ENCODE peak calls at places on chromosomes 16 and 17, in seven cellular contexts. P is cardiac muscle cell, A is heart left ventricle, D is ovary, O is A549, Q is left ventricle myocardium inferior, G is endodermal cell. F is an unnamed sample.

GRCh38 chr17:76434870-76435269 is 18.1 kb downstream of the UBE2O start:
- DNase-seq in P (no peak), G (no peak), A (peak; percentile 79), O (no peak), Q (no peak), D (no peak), F (no peak)

GRCh38 chr16:85752511-85753420 is 1.9 kb upstream of the C16orf74 start:
- DNase-seq in Q (peak; percentile 30), G (peak; percentile 88), A (no peak), O (no peak), D (peak; percentile 26), P (peak; percentile 62), F (no peak)

GRCh38 chr17:2412561-2413021 is 11.7 kb upstream of the MNT start:
- DNase-seq in D (peak; percentile 30), O (no peak), P (no peak), Q (no peak), G (peak; percentile 83), A (no peak), F (no peak)

GRCh38 chr17:65154770-65155589 is 17.8 kb downstream of the RGS9 start:
- DNase-seq in Q (no peak), D (no peak), A (no peak), P (no peak), G (no peak), O (peak; percentile 38), F (no peak)

GRCh38 chr17:50274142-50274944 is at the start of gene TMEM92:
- DNase-seq in G (peak; percentile 99), A (no peak), Q (no peak), D (peak; percentile 69), P (peak; percentile 88), O (peak; percentile 71), F (peak; percentile 79)

GRCh38 chr17:6435968-6436367 is 1.0 kb upstream of the AIPL1 start:
- DNase-seq in A (peak; percentile 44), Q (peak; percentile 29), P (peak; percentile 81), G (peak; percentile 94), O (peak; percentile 79), D (no peak), F (peak; percentile 49)

GRCh38 chr16:1631230-1631629 is 19.1 kb downstream of the CRAMP1 start:
- DNase-seq in G (no peak), A (no peak), Q (no peak), O (no peak), P (no peak), D (no peak), F (no peak)

GRCh38 chr16:67873435-67874146 is 739 bp downstream of the EDC4 start:
- DNase-seq in G (no peak), P (peak; percentile 43), O (no peak), A (no peak), D (no peak), Q (no peak), F (no peak)

GRCh38 chr17:50507871-50508572 is at the start of gene MYCBPAP:
- DNase-seq in D (peak; percentile 78), O (peak; percentile 83), Q (peak; percentile 86), P (peak; percentile 88), A (peak; percentile 86), G (peak; percentile 93), F (peak; percentile 66)

GRCh38 chr17:62178579-62178978 is 113.5 kb upstream of the MED13 start:
- DNase-seq in O (peak; percentile 47), A (no peak), G (no peak), D (no peak), P (no peak), Q (no peak), F (no peak)

GRCh38 chr17:11144358-11145233 is 96.4 kb upstream of the SHISA6 start:
- DNase-seq in O (peak; percentile 63), A (peak; percentile 36), Q (no peak), D (no peak), P (peak; percentile 75), G (peak; percentile 85), F (peak; percentile 33)

DNA sequence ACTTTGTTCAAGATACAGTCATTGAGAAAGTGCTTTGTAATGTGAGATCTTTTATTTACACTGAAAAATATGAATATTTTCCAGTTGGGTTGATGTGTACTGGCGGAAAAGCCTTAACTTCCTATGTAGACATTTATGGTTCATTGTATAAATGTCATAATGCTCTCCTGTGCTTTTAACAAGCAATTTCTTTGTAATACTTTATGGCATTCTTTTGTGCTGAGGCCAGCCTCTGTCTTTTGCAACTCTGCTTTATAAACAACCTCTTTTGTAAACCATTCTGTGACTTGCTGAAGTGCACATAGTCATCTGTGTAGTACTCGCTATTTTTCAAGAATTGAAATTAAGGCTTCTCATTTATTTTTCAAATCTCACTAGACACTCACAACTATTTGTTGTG is 291.2 kb downstream of the CDH11 start:
- DNase-seq in A (no peak), P (no peak), Q (no peak), D (no peak), G (no peak), O (no peak), F (no peak)
- TF ChIP-seq CTCF in A (no peak), P (no peak), Q (no peak), D (no peak), G (no peak), O (no peak), F (no peak)

GRCh38 chr16:3216263-3216640 is 18.7 kb downstream of the ZNF200 start:
- DNase-seq in A (no peak), P (no peak), Q (no peak), O (no peak), G (no peak), D (no peak), F (no peak)
- H3K4me1 ChIP-seq in A (no peaks in the 10 kb centered on the region), P (no peaks in the 10 kb centered on the region), Q (no peaks in the 10 kb centered on the region), O (no peaks in the 10 kb centered on the region), G (no peaks in the 10 kb centered on the region), D (no peaks in the 10 kb centered on the region), F (no peaks in the 10 kb centered on the region)

GRCh38 chr17:43367588-43368242 is 31.1 kb upstream of the ARL4D start:
- DNase-seq in D (peak; percentile 42), Q (no peak), P (peak; percentile 72), O (peak; percentile 92), G (peak; percentile 81), A (no peak), F (no peak)

GRCh38 chr17:43366809-43367587 is 31.8 kb upstream of the ARL4D start:
- DNase-seq in O (no peak), Q (no peak), D (peak; percentile 52), G (peak; percentile 76), P (no peak), A (no peak), F (no peak)

GRCh38 chr17:43363926-43364285 is 34.9 kb upstream of the ARL4D start:
- DNase-seq in Q (no peak), D (no peak), O (no peak), G (no peak), P (no peak), A (no peak), F (no peak)

GRCh38 chr17:43363181-43363925 is 35.4 kb upstream of the ARL4D start:
- DNase-seq in P (no peak), Q (no peak), A (no peak), G (peak; percentile 56), D (no peak), O (no peak), F (no peak)

GRCh38 chr17:43365356-43365755 is 33.4 kb upstream of the ARL4D start:
- DNase-seq in A (no peak), P (no peak), D (no peak), O (peak; percentile 44), Q (no peak), G (no peak), F (no peak)
- TF ChIP-seq CTCF in A (no peak), P (no peak), D (no peak), O (no peak), Q (no peak), G (peak; percentile 54), F (no peak)

GRCh38 chr16:87703071-87703470 is 62.7 kb downstream of the KLHDC4 start:
- DNase-seq in D (no peak), A (no peak), P (no peak), G (no peak), O (no peak), Q (no peak), F (no peak)

GRCh38 chr16:87702325-87702811 is 63.4 kb downstream of the KLHDC4 start:
- DNase-seq in Q (no peak), G (peak; percentile 88), D (no peak), P (peak; percentile 54), O (no peak), A (no peak), F (no peak)

GRCh38 chr16:87701066-87701425 is 64.7 kb downstream of the KLHDC4 start:
- DNase-seq in A (no peak), Q (no peak), O (no peak), P (no peak), G (no peak), D (no peak), F (no peak)

GRCh38 chr16:87700406-87701065 is 65.2 kb downstream of the KLHDC4 start:
- DNase-seq in Q (no peak), O (no peak), D (no peak), A (no peak), P (no peak), G (no peak), F (no peak)

GRCh38 chr16:87701505-87701921 is 64.3 kb downstream of the KLHDC4 start:
- DNase-seq in G (no peak), Q (no peak), O (no peak), A (no peak), D (no peak), P (no peak), F (no peak)
- H3K4me1 ChIP-seq in G (peaks cover 9% of the 10 kb centered on the region), Q (peaks cover 6% of the 10 kb centered on the region), O (no peaks in the 10 kb centered on the region), A (no peaks in the 10 kb centered on the region), D (no peaks in the 10 kb centered on the region), P (peaks cover 7% of the 10 kb centered on the region), F (no peaks in the 10 kb centered on the region)

GRCh38 chr16:56851671-56852400 is 13.2 kb upstream of the SLC12A3 start:
- DNase-seq in O (peak; percentile 44), A (peak; percentile 1), D (no peak), Q (no peak), G (peak; percentile 84), P (no peak), F (no peak)
- TF ChIP-seq CTCF in O (peak; percentile 41), A (no peak), D (no peak), Q (peak; percentile 7), G (peak; percentile 82), P (peak; percentile 62), F (no peak)